ENCODE peak calls at places on chromosomes 5 and 9, in nine cellular contexts. K is right atrium auricular region; L is CD8-positive, alpha-beta T cell; P is ovary; R is endothelial cell of umbilical vein; X is CD8-positive, alpha-beta memory T cell; N is GM23248; U is aorta; T is Karpas-422. C is an unnamed sample.
A peak's percentile ranks its signal among the peaks of the same experiment; 100 is the strongest.

GRCh38 chr9:120438111-120438510 is 141.9 kb downstream of the CDK5RAP2 start:
- DNase-seq in X (no peak), U (no peak), R (peak; percentile 70), K (no peak), N (peak; percentile 28), P (no peak), L (no peak), T (no peak), C (no peak)

GRCh38 chr9:125744616-125745387 is 2.4 kb upstream of the PBX3 start:
- DNase-seq in P (no peak), X (no peak), T (no peak), R (no peak), U (no peak), K (no peak), L (no peak), N (peak; percentile 89), C (no peak)

GRCh38 chr5:111143910-111144309 is 51.8 kb downstream of the WDR36 start:
- DNase-seq in N (peak; percentile 96), K (no peak), R (no peak), U (peak; percentile 84), X (no peak), P (peak; percentile 80), L (no peak), T (no peak), C (no peak)

GRCh38 chr9:126420643-126421564 is 94.3 kb downstream of the MVB12B start:
- DNase-seq in L (no peak), K (no peak), X (no peak), N (peak; percentile 71), P (no peak), T (no peak), R (no peak), U (no peak), C (no peak)

GRCh38 chr5:117488976-117489500 is 914.4 kb upstream of the SEMA6A start:
- DNase-seq in X (no peak), R (no peak), K (no peak), N (no peak), U (no peak), P (no peak), L (no peak), T (no peak), C (no peak)

GRCh38 chr9:38386319-38386895 is 6.1 kb upstream of the ALDH1B1 start:
- DNase-seq in T (no peak), L (no peak), U (no peak), N (no peak), R (no peak), K (no peak), X (no peak), P (no peak), C (peak; percentile 39)

GRCh38 chr5:102811962-102812361 is 56.9 kb downstream of the PAM start:
- DNase-seq in L (no peak), U (no peak), R (peak; percentile 85), N (peak; percentile 50), P (no peak), K (no peak), X (no peak), T (no peak), C (peak; percentile 85)

GRCh38 chr5:145858929-145859328 is 13.9 kb downstream of the GRXCR2 start:
- DNase-seq in T (no peak), K (no peak), U (no peak), R (no peak), P (no peak), L (no peak), N (peak; percentile 10), X (no peak), C (no peak)

GRCh38 chr5:1703352-1704050 is 96.1 kb downstream of the MRPL36 start:
- DNase-seq in N (no peak), X (no peak), K (no peak), P (no peak), U (no peak), T (no peak), R (no peak), L (no peak), C (no peak)

GRCh38 chr9:128384801-128385492 is 13.8 kb downstream of the URM1 start:
- DNase-seq in X (no peak), K (no peak), R (no peak), L (no peak), T (no peak), N (peak; percentile 11), U (no peak), P (no peak), C (no peak)

GRCh38 chr9:88197781-88198345 is 59.6 kb upstream of the SPATA31C2 start:
- DNase-seq in R (no peak), K (no peak), X (no peak), P (no peak), U (no peak), N (peak; percentile 74), L (no peak), T (peak; percentile 47), C (no peak)

GRCh38 chr5:87850843-87851242 is 417.8 kb downstream of the TMEM161B start:
- DNase-seq in R (no peak), N (no peak), L (no peak), X (no peak), U (no peak), K (no peak), T (no peak), P (no peak), C (no peak)

GRCh38 chr5:174328626-174329299 is 283.3 kb downstream of the NSG2 start:
- DNase-seq in N (no peak), T (no peak), U (no peak), X (no peak), R (no peak), L (no peak), P (no peak), K (no peak), C (no peak)
- H3K27ac ChIP-seq in N (no peak overlapping the region), T (no peak overlapping the region), U (no peak overlapping the region), X (no peak overlapping the region), R (no peak overlapping the region), L (no peak overlapping the region), P (no peak overlapping the region), K (no peak overlapping the region), C (no peak overlapping the region)

GRCh38 chr5:174623018-174623417 is 101.4 kb upstream of the MSX2 start:
- DNase-seq in L (no peak), R (no peak), T (no peak), U (no peak), K (no peak), X (no peak), N (no peak), P (no peak), C (no peak)
- H3K4me1 ChIP-seq in L (no peaks in the 10 kb centered on the region), R (no peaks in the 10 kb centered on the region), T (no peaks in the 10 kb centered on the region), U (no peaks in the 10 kb centered on the region), K (no peaks in the 10 kb centered on the region), X (no peaks in the 10 kb centered on the region), N (no peaks in the 10 kb centered on the region), P (no peaks in the 10 kb centered on the region), C (no peaks in the 10 kb centered on the region)

DNA sequence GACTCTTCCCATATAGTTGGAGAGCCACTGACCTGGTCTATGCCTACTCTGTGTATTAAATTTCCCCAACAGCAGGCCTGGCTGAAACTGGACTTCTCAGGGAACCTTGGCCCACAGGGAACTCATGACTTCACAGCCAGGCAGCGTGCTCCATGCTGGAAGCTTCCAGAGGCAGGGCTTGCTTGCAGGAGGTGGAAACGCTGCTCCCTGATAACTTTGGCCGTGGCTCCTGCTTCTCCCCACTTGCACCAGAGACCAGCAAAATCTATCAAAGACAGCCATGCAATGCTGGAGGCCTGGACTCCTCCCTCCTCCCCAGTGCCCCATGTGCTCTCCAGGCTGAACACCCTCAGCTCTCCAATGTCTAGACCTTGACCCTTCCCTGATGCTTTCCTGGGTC is 137.1 kb downstream of the GABBR2 start:
- DNase-seq in N (no peak), U (no peak), K (peak; percentile 38), P (no peak), L (no peak), X (no peak), R (no peak), T (no peak), C (no peak)
- H3K27me3 ChIP-seq in N (no peaks in the 10 kb centered on the region), U (no peaks in the 10 kb centered on the region), K (no peaks in the 10 kb centered on the region), P (no peaks in the 10 kb centered on the region), L (no peaks in the 10 kb centered on the region), X (no peaks in the 10 kb centered on the region), R (no peaks in the 10 kb centered on the region), T (no peaks in the 10 kb centered on the region), C (no peaks in the 10 kb centered on the region)

GRCh38 chr5:149416977-149417713 is 38.1 kb upstream of the IL17B start:
- DNase-seq in K (no peak), N (no peak), L (no peak), P (peak; percentile 52), X (no peak), R (no peak), T (no peak), U (peak; percentile 57), C (no peak)

GRCh38 chr5:149415245-149415967 is 36.3 kb upstream of the IL17B start:
- DNase-seq in L (no peak), P (no peak), N (peak; percentile 61), U (peak; percentile 54), T (no peak), K (no peak), R (no peak), X (no peak), C (no peak)

GRCh38 chr5:149419532-149420485 is 40.7 kb upstream of the IL17B start:
- DNase-seq in L (no peak), N (no peak), T (no peak), U (no peak), R (no peak), K (no peak), X (no peak), P (no peak), C (no peak)

GRCh38 chr5:149418910-149419531 is 39.9 kb upstream of the IL17B start:
- DNase-seq in U (peak; percentile 50), P (no peak), N (no peak), T (no peak), L (no peak), R (no peak), K (no peak), X (no peak), C (no peak)

DNA sequence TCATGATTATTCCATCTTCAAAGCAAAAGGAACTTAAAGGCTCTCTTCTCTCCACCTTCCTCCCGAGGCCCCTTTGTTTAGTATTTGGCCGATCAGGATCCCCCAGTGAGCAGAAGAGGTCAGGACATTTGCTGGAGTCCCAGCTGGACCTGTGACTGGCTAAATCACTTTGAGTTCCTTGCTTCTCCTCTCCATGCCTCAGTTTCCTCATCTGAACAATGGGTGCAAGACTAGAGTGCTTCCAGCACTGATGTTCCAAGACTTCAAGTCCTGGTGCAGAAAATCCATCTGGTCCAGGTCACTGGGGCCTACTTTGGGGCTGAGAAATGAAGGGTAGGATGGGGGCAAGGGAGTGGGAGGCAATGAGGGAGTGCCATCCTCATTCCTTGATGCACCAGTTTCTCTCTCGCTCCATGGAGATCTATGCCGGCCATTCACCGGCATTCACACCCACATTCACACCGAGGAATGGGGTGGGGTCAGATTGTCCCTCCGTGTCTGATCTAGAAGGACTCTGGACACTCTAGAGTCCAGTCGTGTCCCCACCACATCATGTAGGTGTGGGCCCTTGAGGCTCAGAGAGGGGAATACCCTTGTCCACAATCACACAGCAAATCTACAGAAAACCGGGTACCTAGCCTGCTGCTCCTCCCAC is 38.7 kb upstream of the IL17B start:
- DNase-seq in T (no peak), L (no peak), R (no peak), K (no peak), P (no peak), N (no peak), U (peak; percentile 51), X (no peak), C (no peak)
- H3K27ac ChIP-seq in T (no peak overlapping the region), L (no peak overlapping the region), R (no peak overlapping the region), K (peak overlapping the region; percentile 90), P (peak overlapping the region; percentile 79), N (peak overlapping the region; percentile 16), U (peak overlapping the region; percentile 57), X (no peak overlapping the region), C (no peak overlapping the region)

DNA sequence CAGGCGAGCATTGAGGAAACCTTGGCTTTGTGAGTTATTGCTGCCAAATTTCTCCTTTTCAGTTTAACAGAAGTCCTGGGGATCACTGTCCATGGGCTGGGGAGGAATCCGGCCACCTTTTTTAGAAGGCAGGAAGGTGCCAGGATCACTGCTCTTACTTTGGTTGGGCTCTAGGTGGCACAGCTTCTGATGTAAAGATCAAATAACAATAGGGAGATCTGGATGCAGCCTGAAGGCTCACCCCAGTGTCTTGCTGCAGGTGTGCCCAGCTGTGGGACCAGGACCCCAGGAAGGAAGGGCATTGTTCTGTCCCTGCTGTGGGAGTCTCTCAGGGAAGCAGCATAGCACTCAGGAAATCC is 69.5 kb downstream of the DAB2IP start:
- DNase-seq in T (no peak), U (no peak), L (no peak), K (no peak), X (no peak), P (no peak), R (peak; percentile 21), N (peak; percentile 47), C (no peak)
- H3K4me1 ChIP-seq in T (peaks cover 6% of the 10 kb centered on the region), U (no peaks in the 10 kb centered on the region), L (no peaks in the 10 kb centered on the region), K (no peaks in the 10 kb centered on the region), X (no peaks in the 10 kb centered on the region), P (peaks cover 68% of the 10 kb centered on the region), R (peaks cover 23% of the 10 kb centered on the region), N (peaks cover 32% of the 10 kb centered on the region), C (peaks cover 3% of the 10 kb centered on the region)